ENCODE peak calls at places on chromosomes 1 and 21, in six cellular contexts. Y is stimulated activated CD8-positive, alpha-beta memory T cell treated with anti-CD3 and anti-CD28 coated beads, Interleukin-15, amount 100 ng/mL, for 4 hours; P is left cardiac atrium; T is lower leg skin; U is fibroblast of the conjunctiva; A is stimulated activated CD4-positive, alpha-beta T cell treated with anti-CD3 and anti-CD28 coated beads, Interleukin-1b, Interleukin-23, amount 100 ng/mL, for 4 hours. W is an unnamed sample.
A peak's percentile ranks its signal among the peaks of the same experiment; 100 is the strongest.

GRCh38 chr1:41360074-41361027 is 883 bp upstream of the FOXO6 start:
- DNase-seq in A (no peak), T (no peak), U (no peak), Y (no peak), P (no peak), W (no peak)

GRCh38 chr1:52060822-52061221 is 4.7 kb downstream of the BTF3L4 start:
- DNase-seq in Y (no peak), U (no peak), T (no peak), P (no peak), A (no peak), W (no peak)

GRCh38 chr1:146031476-146031875 is 9.9 kb upstream of the HJV start:
- DNase-seq in T (no peak), Y (no peak), U (no peak), A (no peak), P (no peak), W (no peak)

GRCh38 chr21:41581592-41582228 is 73.8 kb upstream of the TMPRSS2 start:
- DNase-seq in T (no peak), A (no peak), U (no peak), Y (no peak), P (no peak), W (no peak)

GRCh38 chr21:38979271-38980196 is 173.8 kb downstream of the ETS2 start:
- DNase-seq in U (no peak), T (no peak), P (no peak), Y (no peak), A (no peak), W (no peak)

GRCh38 chr1:241934181-241934815 is 23.3 kb upstream of the BECN2 start:
- DNase-seq in A (no peak), P (no peak), U (peak; percentile 60), T (no peak), Y (no peak), W (no peak)

GRCh38 chr1:201014816-201015200 is 8.7 kb downstream of the KIF21B start:
- DNase-seq in A (no peak), T (no peak), Y (no peak), U (no peak), P (no peak), W (no peak)

GRCh38 chr1:227560814-227561213 is 2.5 kb upstream of the ZNF678 start:
- DNase-seq in A (no peak), Y (no peak), P (no peak), U (no peak), T (no peak), W (no peak)

GRCh38 chr1:108125312-108126138 is 74.6 kb downstream of the SLC25A24 start:
- DNase-seq in A (peak; percentile 22), U (peak; percentile 71), T (peak; percentile 67), P (peak; percentile 68), Y (peak; percentile 41), W (peak; percentile 26)

GRCh38 chr1:72705921-72706320 is 423.6 kb upstream of the NEGR1 start:
- DNase-seq in U (no peak), Y (no peak), T (no peak), P (no peak), A (no peak), W (no peak)

GRCh38 chr1:232227171-232227740 is 402.7 kb downstream of the SIPA1L2 start:
- DNase-seq in A (no peak), P (no peak), T (no peak), U (no peak), Y (no peak), W (no peak)

GRCh38 chr1:176794897-176795508 is 332.0 kb downstream of the PAPPA2 start:
- DNase-seq in A (no peak), P (no peak), U (no peak), T (no peak), Y (no peak), W (no peak)

GRCh38 chr1:85219853-85220610 is 19.2 kb upstream of the SYDE2 start:
- DNase-seq in T (no peak), U (no peak), A (no peak), P (no peak), Y (no peak), W (no peak)

GRCh38 chr1:19676438-19676922 is 11.8 kb downstream of the HTR6 start:
- DNase-seq in A (no peak), Y (no peak), T (peak; percentile 59), P (peak; percentile 83), U (peak; percentile 18), W (no peak)

GRCh38 chr1:113325039-113325438 is 65.3 kb upstream of the MAGI3 start:
- DNase-seq in A (no peak), Y (no peak), P (no peak), U (no peak), T (no peak), W (no peak)

GRCh38 chr1:204692852-204693356 is 7.4 kb upstream of the LRRN2 start:
- DNase-seq in U (no peak), T (no peak), P (no peak), Y (no peak), A (no peak), W (no peak)

GRCh38 chr21:38741092-38741975 is 64.4 kb upstream of the ETS2 start:
- DNase-seq in U (no peak), P (no peak), Y (no peak), A (no peak), T (no peak), W (no peak)

GRCh38 chr1:17377325-17377953 is 5.4 kb downstream of the PADI6 start:
- DNase-seq in U (no peak), A (no peak), P (no peak), T (no peak), Y (no peak), W (no peak)

GRCh38 chr1:47754221-47754620 is 243.0 kb downstream of the TRABD2B start:
- DNase-seq in T (no peak), U (no peak), Y (no peak), P (no peak), A (no peak), W (no peak)

GRCh38 chr1:107141491-107142369 is 891 bp downstream of the NTNG1 start:
- DNase-seq in P (no peak), U (peak; percentile 39), Y (no peak), A (peak; percentile 5), T (no peak), W (peak; percentile 3)

GRCh38 chr1:151288502-151288901 is 6.4 kb downstream of the ZNF687 start:
- DNase-seq in P (no peak), T (no peak), Y (no peak), U (no peak), A (no peak), W (no peak)

GRCh38 chr1:118963456-118964430 is 24.4 kb downstream of the TBX15 start:
- DNase-seq in Y (no peak), P (no peak), U (peak; percentile 99), A (no peak), T (peak; percentile 68), W (no peak)

GRCh38 chr1:145895471-145895870 is 9.8 kb upstream of the ANKRD35 start:
- DNase-seq in P (no peak), Y (no peak), T (no peak), A (no peak), U (no peak), W (no peak)

GRCh38 chr1:209190591-209191241 is 392.8 kb upstream of the CAMK1G start:
- DNase-seq in U (peak; percentile 12), P (peak; percentile 42), T (no peak), A (no peak), Y (no peak), W (no peak)

GRCh38 chr21:29133796-29134195 is 3.4 kb downstream of the MAP3K7CL start:
- DNase-seq in U (no peak), A (no peak), T (no peak), P (no peak), Y (no peak), W (no peak)

GRCh38 chr1:2232916-2233438 is 4.9 kb downstream of the SKI start:
- DNase-seq in A (no peak), Y (no peak), P (no peak), U (no peak), T (no peak), W (no peak)

GRCh38 chr1:44447051-44447806 is 42.2 kb downstream of the RNF220 start:
- DNase-seq in P (no peak), T (no peak), Y (no peak), A (no peak), U (no peak), W (no peak)

GRCh38 chr1:39141925-39142324 is 62.6 kb upstream of the MACF1 start:
- DNase-seq in U (no peak), Y (no peak), A (no peak), T (no peak), P (no peak), W (no peak)

GRCh38 chr21:42218836-42219605 is at the start of gene ABCG1:
- DNase-seq in P (peak; percentile 44), Y (no peak), A (peak; percentile 42), T (no peak), U (no peak), W (no peak)

GRCh38 chr21:17915976-17916375 is 96.8 kb upstream of the C21orf91 start:
- DNase-seq in Y (no peak), U (no peak), A (no peak), T (no peak), P (no peak), W (no peak)

GRCh38 chr1:68269637-68270430 is 37.5 kb upstream of the WLS start:
- DNase-seq in U (no peak), Y (no peak), T (no peak), P (no peak), A (no peak), W (no peak)

GRCh38 chr1:229557214-229557850 is 1.2 kb downstream of the ABCB10 start:
- DNase-seq in P (no peak), Y (no peak), U (no peak), T (no peak), A (no peak), W (no peak)

GRCh38 chr1:116336250-116336649 is 36.8 kb upstream of the ATP1A1 start:
- DNase-seq in A (no peak), U (no peak), P (no peak), T (no peak), Y (no peak), W (no peak)

GRCh38 chr1:1758692-1759455 is 19.4 kb downstream of the NADK start:
- DNase-seq in P (peak; percentile 16), T (no peak), Y (no peak), U (no peak), A (no peak), W (no peak)